ENCODE peak calls at places on chromosomes 3 and 15, in six cellular contexts. One of them, this sample, is unnamed.

GRCh38 chr15:40065166-40065565 is 26.2 kb upstream of the SRP14 start:
- DNase-seq in HTR-8/SVneo: no peak
- DNase-seq in T-helper 1 cell: no peak
- DNase-seq in renal cortical epithelial cell: no peak
- DNase-seq in ELR: no peak
- DNase-seq in neuronal stem cell: no peak
- DNase-seq in this sample: no peak

GRCh38 chr15:90588427-90588826 is 58.7 kb downstream of the CRTC3 start:
- DNase-seq in renal cortical epithelial cell: no peak
- DNase-seq in ELR: peak
- DNase-seq in neuronal stem cell: no peak
- DNase-seq in T-helper 1 cell: no peak
- DNase-seq in HTR-8/SVneo: no peak
- DNase-seq in this sample: no peak

GRCh38 chr3:153768559-153769469 is 352.4 kb upstream of the ARHGEF26 start:
- DNase-seq in T-helper 1 cell: peak
- DNase-seq in neuronal stem cell: peak
- DNase-seq in renal cortical epithelial cell: peak
- DNase-seq in HTR-8/SVneo: peak
- DNase-seq in ELR: peak
- DNase-seq in this sample: peak

GRCh38 chr15:91535856-91536500 is 317.5 kb upstream of the SLCO3A1 start:
- DNase-seq in ELR: no peak
- DNase-seq in neuronal stem cell: no peak
- DNase-seq in T-helper 1 cell: no peak
- DNase-seq in HTR-8/SVneo: no peak
- DNase-seq in renal cortical epithelial cell: no peak
- DNase-seq in this sample: no peak

GRCh38 chr15:74540135-74540760 is 772 bp upstream of the ARID3B start:
- DNase-seq in HTR-8/SVneo: no peak
- DNase-seq in ELR: peak
- DNase-seq in renal cortical epithelial cell: peak
- DNase-seq in T-helper 1 cell: peak
- DNase-seq in neuronal stem cell: no peak
- DNase-seq in this sample: peak

GRCh38 chr3:65436580-65436979 is 602.1 kb downstream of the MAGI1 start:
- DNase-seq in HTR-8/SVneo: no peak
- DNase-seq in renal cortical epithelial cell: peak
- DNase-seq in T-helper 1 cell: no peak
- DNase-seq in neuronal stem cell: no peak
- DNase-seq in ELR: peak
- DNase-seq in this sample: peak

GRCh38 chr3:148723591-148723990 is 25.9 kb downstream of the AGTR1 start:
- DNase-seq in ELR: peak
- DNase-seq in HTR-8/SVneo: peak
- DNase-seq in renal cortical epithelial cell: peak
- DNase-seq in neuronal stem cell: no peak
- DNase-seq in T-helper 1 cell: no peak
- DNase-seq in this sample: peak

GRCh38 chr3:16372362-16373269 is 107.6 kb downstream of the OXNAD1 start:
- DNase-seq in T-helper 1 cell: no peak
- DNase-seq in neuronal stem cell: no peak
- DNase-seq in renal cortical epithelial cell: peak
- DNase-seq in ELR: no peak
- DNase-seq in HTR-8/SVneo: no peak
- DNase-seq in this sample: peak

GRCh38 chr3:124209426-124209825 is 217.5 kb upstream of the ROPN1 start:
- DNase-seq in renal cortical epithelial cell: no peak
- DNase-seq in T-helper 1 cell: no peak
- DNase-seq in HTR-8/SVneo: no peak
- DNase-seq in ELR: no peak
- DNase-seq in neuronal stem cell: no peak
- DNase-seq in this sample: no peak

GRCh38 chr15:75650908-75651809 is 3.4 kb downstream of the SNX33 start:
- DNase-seq in HTR-8/SVneo: no peak
- DNase-seq in neuronal stem cell: no peak
- DNase-seq in T-helper 1 cell: no peak
- DNase-seq in ELR: peak
- DNase-seq in renal cortical epithelial cell: peak
- DNase-seq in this sample: peak

GRCh38 chr15:51067510-51067909 is 27.2 kb downstream of the TNFAIP8L3 start:
- DNase-seq in neuronal stem cell: no peak
- DNase-seq in renal cortical epithelial cell: no peak
- DNase-seq in HTR-8/SVneo: no peak
- DNase-seq in T-helper 1 cell: no peak
- DNase-seq in ELR: no peak
- DNase-seq in this sample: no peak

GRCh38 chr3:86774082-86774691 is 216.8 kb downstream of the VGLL3 start:
- DNase-seq in T-helper 1 cell: no peak
- DNase-seq in HTR-8/SVneo: peak
- DNase-seq in neuronal stem cell: no peak
- DNase-seq in ELR: peak
- DNase-seq in renal cortical epithelial cell: peak
- DNase-seq in this sample: peak

GRCh38 chr15:101320501-101321052 is 25.5 kb upstream of the SNRPA1 start:
- DNase-seq in T-helper 1 cell: peak
- DNase-seq in neuronal stem cell: peak
- DNase-seq in HTR-8/SVneo: no peak
- DNase-seq in ELR: peak
- DNase-seq in renal cortical epithelial cell: peak
- DNase-seq in this sample: peak

GRCh38 chr15:90866161-90866715 is 2.1 kb upstream of the FURIN start:
- DNase-seq in neuronal stem cell: no peak
- DNase-seq in renal cortical epithelial cell: no peak
- DNase-seq in HTR-8/SVneo: no peak
- DNase-seq in T-helper 1 cell: no peak
- DNase-seq in ELR: no peak
- DNase-seq in this sample: no peak